ENCODE peak calls at places on chromosome 1, in six cellular contexts. R is fibroblast of lung, K is gastrocnemius medialis, V is cardiac muscle cell, T is BE2C, G is brain microvascular endothelial cell. E is an unnamed sample.

GRCh38 chr1:244695937-244696336 is 43.0 kb downstream of the DESI2 start:
- DNase-seq in G (no peak), K (no peak), T (no peak), V (no peak), R (no peak), E (no peak)

GRCh38 chr1:201326710-201327109 is 43.4 kb downstream of the PKP1 start:
- DNase-seq in G (no peak), V (no peak), T (no peak), R (no peak), K (no peak), E (no peak)

GRCh38 chr1:8040586-8040985 is 14.5 kb upstream of the ERRFI1 start:
- DNase-seq in K (peak; percentile 74), V (peak; percentile 98), R (peak; percentile 99), T (no peak), G (peak; percentile 97), E (peak; percentile 95)

GRCh38 chr1:28180310-28181305 is 4.1 kb upstream of the PTAFR start:
- DNase-seq in R (no peak), T (no peak), G (no peak), K (no peak), V (no peak), E (no peak)

GRCh38 chr1:243845888-243846287 is 4.2 kb downstream of the AKT3 start:
- DNase-seq in V (no peak), G (no peak), K (no peak), R (no peak), T (no peak), E (no peak)

GRCh38 chr1:158169105-158169504 is 11.6 kb upstream of the CD1D start:
- DNase-seq in R (no peak), K (no peak), G (no peak), V (no peak), T (no peak), E (no peak)

GRCh38 chr1:60227581-60228252 is 154.1 kb upstream of the C1orf87 start:
- DNase-seq in R (peak; percentile 62), G (no peak), T (no peak), K (no peak), V (peak; percentile 4), E (peak; percentile 6)

GRCh38 chr1:28507247-28507645 is 1.4 kb downstream of the RCC1 start:
- DNase-seq in T (no peak), R (no peak), G (no peak), K (no peak), V (peak; percentile 46), E (no peak)

GRCh38 chr1:204241050-204241449 is 27.3 kb upstream of the GOLT1A start:
- DNase-seq in V (no peak), G (no peak), R (no peak), K (no peak), T (no peak), E (no peak)

GRCh38 chr1:46244656-46245371 is 2.7 kb upstream of the RAD54L start:
- DNase-seq in V (peak; percentile 39), R (peak; percentile 6), T (no peak), G (peak; percentile 26), K (no peak), E (no peak)

GRCh38 chr1:100034465-100034864 is 64.7 kb downstream of the SLC35A3 start:
- DNase-seq in T (no peak), K (no peak), G (no peak), R (no peak), V (peak; percentile 50), E (no peak)

GRCh38 chr1:116881879-116882520 is 27.7 kb upstream of the PTGFRN start:
- DNase-seq in T (peak; percentile 46), V (peak; percentile 98), G (peak; percentile 38), R (peak; percentile 66), K (peak; percentile 59), E (no peak)

GRCh38 chr1:228454238-228454637 is 32.9 kb upstream of the RNF187 start:
- DNase-seq in T (no peak), R (no peak), V (no peak), K (no peak), G (no peak), E (no peak)

GRCh38 chr1:208071425-208072031 is 160.6 kb upstream of the CD34 start:
- DNase-seq in V (no peak), R (peak; percentile 81), T (no peak), K (no peak), G (no peak), E (no peak)

GRCh38 chr1:109281680-109282496 is 1.1 kb downstream of the PSRC1 start:
- DNase-seq in K (no peak), T (no peak), V (peak; percentile 41), R (no peak), G (no peak), E (no peak)

GRCh38 chr1:218717611-218718010 is 372.5 kb downstream of the TGFB2 start:
- DNase-seq in V (peak; percentile 56), K (no peak), T (no peak), R (peak; percentile 85), G (no peak), E (peak; percentile 77)

GRCh38 chr1:94130851-94131595 is 10.1 kb upstream of the ABCA4 start:
- DNase-seq in R (peak; percentile 86), V (peak; percentile 46), T (no peak), K (no peak), G (peak; percentile 78), E (peak; percentile 72)

GRCh38 chr1:49050041-49050440 is 273.4 kb upstream of the BEND5 start:
- DNase-seq in V (no peak), R (no peak), K (no peak), T (no peak), G (no peak), E (no peak)

GRCh38 chr1:197199923-197200467 is 53.5 kb upstream of the ASPM start:
- DNase-seq in T (no peak), K (no peak), V (peak; percentile 25), R (no peak), G (no peak), E (no peak)

GRCh38 chr1:234776256-234776874 is 166.4 kb upstream of the IRF2BP2 start:
- DNase-seq in R (no peak), V (no peak), K (no peak), T (no peak), G (no peak), E (no peak)

GRCh38 chr1:244826712-244827111 is 8.7 kb upstream of the COX20 start:
- DNase-seq in V (no peak), G (no peak), K (no peak), R (no peak), T (no peak), E (no peak)

GRCh38 chr1:100411574-100411973 is 59.3 kb downstream of the CDC14A start:
- DNase-seq in G (no peak), R (no peak), V (no peak), T (no peak), K (no peak), E (no peak)

GRCh38 chr1:107196973-107197562 is 56.2 kb downstream of the NTNG1 start:
- DNase-seq in G (no peak), T (peak; percentile 50), K (no peak), R (peak; percentile 11), V (peak; percentile 5), E (no peak)

GRCh38 chr1:90687747-90688146 is 29.4 kb downstream of the BARHL2 start:
- DNase-seq in K (no peak), T (no peak), G (no peak), R (no peak), V (no peak), E (no peak)

GRCh38 chr1:172489847-172490246 is 43.1 kb upstream of the SUCO start:
- DNase-seq in T (no peak), R (no peak), K (no peak), G (no peak), V (peak; percentile 8), E (no peak)

DNA sequence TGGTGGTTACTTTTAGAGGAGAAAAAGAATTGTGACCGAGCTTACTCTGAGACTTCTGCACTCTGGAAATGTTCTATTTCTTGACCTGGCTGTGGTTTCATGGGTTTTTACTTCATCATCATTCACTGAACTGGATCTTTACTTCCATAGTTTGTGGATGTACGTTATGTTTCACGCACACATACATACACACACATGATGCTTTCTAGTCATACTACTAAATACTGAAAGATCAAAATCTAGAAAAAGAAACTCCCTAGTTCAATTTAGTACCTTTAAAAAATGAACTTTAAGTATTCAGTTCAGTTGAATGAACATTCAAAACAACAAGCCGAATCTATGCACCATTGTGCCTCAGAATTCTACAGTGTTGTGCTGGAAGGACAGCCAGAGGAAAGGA is 65.0 kb downstream of the TEX35 start:
- DNase-seq in T (no peak), V (no peak), K (no peak), G (no peak), R (no peak), E (no peak)
- TF ChIP-seq CTCF in T (no peak), V (no peak), K (no peak), G (no peak), R (no peak), E (no peak)

GRCh38 chr1:51296379-51297357 is 33.7 kb downstream of the TTC39A start:
- DNase-seq in G (peak; percentile 68), R (peak; percentile 65), T (peak; percentile 72), K (peak; percentile 80), V (peak; percentile 85), E (peak; percentile 45)
- H3K4me3 ChIP-seq in G (peak overlapping the region; percentile 39), R (no peak overlapping the region), T (peak overlapping the region; percentile 19), K (peak overlapping the region; percentile 71), V (no peak overlapping the region), E (no peak overlapping the region)

DNA sequence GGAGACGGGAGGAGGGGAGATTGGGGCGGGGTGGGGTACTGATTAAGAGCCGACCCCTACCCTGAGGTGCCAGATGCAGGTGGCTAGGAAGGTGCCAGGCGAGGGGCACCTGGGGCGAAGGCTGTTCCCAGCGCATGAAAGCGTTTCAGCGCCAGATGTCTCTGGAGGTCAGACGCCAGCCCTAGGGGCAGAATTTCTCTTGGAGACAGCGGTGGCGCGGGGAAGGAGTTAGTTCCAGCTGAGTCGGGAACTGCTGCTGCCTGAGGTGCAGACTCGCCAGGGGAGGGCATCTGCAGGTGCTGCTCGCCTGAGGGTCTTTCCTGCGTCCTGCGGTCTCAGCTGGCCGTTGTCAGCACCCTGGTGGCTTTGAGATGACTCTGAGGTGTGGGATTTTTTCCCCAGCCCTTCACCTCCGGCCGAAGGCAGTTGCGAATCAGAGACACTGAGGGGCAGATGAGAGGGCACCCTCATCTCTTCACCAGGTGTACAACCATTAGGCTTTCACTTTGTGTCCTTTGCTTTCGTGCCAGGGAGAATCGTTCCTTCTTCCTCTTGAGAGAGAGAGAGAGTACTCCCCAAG is 539 bp downstream of the CGN start:
- DNase-seq in T (peak; percentile 78), G (no peak), V (no peak), K (no peak), R (no peak), E (no peak)
- TF ChIP-seq CTCF in T (no peak), G (peak; percentile 14), V (peak; percentile 10), K (no peak), R (no peak), E (no peak)

DNA sequence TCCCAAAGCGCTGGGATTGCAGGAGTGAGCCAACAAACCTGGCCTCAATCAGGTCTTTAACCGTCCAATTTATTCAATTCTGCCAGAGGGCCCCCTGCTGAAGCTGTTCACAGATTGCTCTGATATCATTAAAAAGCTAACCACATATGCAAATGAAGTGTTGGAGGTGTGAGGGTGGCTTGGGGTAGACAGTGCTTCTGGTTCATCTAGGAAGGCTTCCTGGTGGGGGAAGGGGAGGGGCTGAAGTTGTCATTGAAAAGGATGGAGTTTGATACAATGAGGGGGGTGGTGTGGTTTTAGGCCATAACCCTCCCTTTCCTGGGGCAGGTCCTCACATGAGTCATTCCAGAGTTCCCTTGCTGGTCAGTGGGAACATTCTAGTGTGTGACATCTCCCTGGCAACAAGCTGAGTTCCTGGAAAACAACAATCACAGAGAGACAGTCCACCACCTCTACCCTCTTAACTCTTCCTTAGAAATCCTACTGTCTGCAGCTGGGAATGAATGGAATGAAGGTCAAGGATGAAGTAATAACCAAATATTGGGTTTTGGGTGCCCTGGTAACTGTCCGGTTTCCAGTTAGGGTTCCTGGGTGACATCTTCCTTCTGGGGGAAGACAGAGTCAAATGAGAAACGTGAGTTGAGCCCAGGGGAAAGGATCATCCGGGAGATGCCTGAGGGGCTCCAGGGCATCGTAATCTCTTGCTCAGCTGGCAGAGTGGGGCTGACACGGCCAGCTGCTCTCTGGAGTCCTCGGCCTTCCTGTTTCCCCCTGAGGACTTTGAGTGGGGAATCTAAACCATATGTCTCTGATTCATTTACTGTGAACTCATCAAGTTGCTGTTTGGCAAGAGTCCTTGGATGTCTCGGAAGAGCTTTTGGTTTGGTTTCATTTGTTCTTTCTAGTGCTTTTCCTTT is 32.2 kb downstream of the BATF3 start:
- DNase-seq in V (peak; percentile 95), K (peak; percentile 34), G (peak; percentile 99), R (peak; percentile 94), T (peak; percentile 90), E (peak; percentile 89)
- H3K4me3 ChIP-seq in V (no peak overlapping the region), K (no peak overlapping the region), G (peak overlapping the region; percentile 31), R (peak overlapping the region; percentile 21), T (peak overlapping the region; percentile 23), E (no peak overlapping the region)